ENCODE peak calls at places on chromosomes 11 and 22, in six cellular contexts. L, W, T, R, E and S are unnamed samples.

GRCh38 chr11:3109921-3110706 is 52.9 kb upstream of the CARS1 start:
- DNase-seq in L (peak), W (peak), T (no peak), R (no peak), E (peak), S (peak)

GRCh38 chr11:45213316-45213665 is 66.9 kb downstream of the PRDM11 start:
- DNase-seq in L (no peak), W (no peak), T (no peak), R (no peak), E (no peak), S (no peak)

GRCh38 chr11:20620988-20621387 is 21.6 kb downstream of the SLC6A5 start:
- DNase-seq in L (no peak), W (no peak), T (no peak), R (no peak), E (no peak), S (no peak)

GRCh38 chr11:89184021-89184420 is 6.3 kb downstream of the TYR start:
- DNase-seq in L (no peak), W (no peak), T (peak), R (peak), E (no peak), S (no peak)

GRCh38 chr22:39348909-39349505 is 784 bp upstream of the SYNGR1 start:
- DNase-seq in L (no peak), W (peak), T (no peak), R (no peak), E (no peak), S (peak)

GRCh38 chr11:86230921-86231320 is 13.6 kb upstream of the EED start:
- DNase-seq in L (no peak), W (no peak), T (no peak), R (no peak), E (no peak), S (no peak)

GRCh38 chr22:19748991-19749665 is 11.4 kb upstream of the TBX1 start:
- DNase-seq in L (no peak), W (no peak), T (no peak), R (no peak), E (no peak), S (no peak)

GRCh38 chr11:75429902-75430691 is 2.9 kb downstream of the KLHL35 start:
- DNase-seq in L (peak), W (peak), T (no peak), R (peak), E (peak), S (peak)

GRCh38 chr11:3199537-3200295 is 18.9 kb downstream of the MRGPRG start:
- DNase-seq in L (no peak), W (peak), T (no peak), R (no peak), E (peak), S (no peak)

GRCh38 chr11:198236-198806 is 5.4 kb downstream of the SCGB1C1 start:
- DNase-seq in L (peak), W (no peak), T (no peak), R (no peak), E (peak), S (no peak)

GRCh38 chr11:70543611-70544010 is 145.3 kb downstream of the CTTN start:
- DNase-seq in L (no peak), W (no peak), T (no peak), R (no peak), E (no peak), S (no peak)

GRCh38 chr11:124302756-124303155 is 11.0 kb downstream of the OR8D1 start:
- DNase-seq in L (no peak), W (no peak), T (no peak), R (no peak), E (no peak), S (no peak)

GRCh38 chr22:39520874-39521857 is 804 bp downstream of the ATF4 start:
- DNase-seq in L (peak), W (peak), T (no peak), R (peak), E (peak), S (peak)

GRCh38 chr11:92449780-92450179 is 225.2 kb downstream of the FAT3 start:
- DNase-seq in L (no peak), W (no peak), T (no peak), R (no peak), E (no peak), S (no peak)

GRCh38 chr11:112113539-112114457 is 27.1 kb downstream of the SDHD start:
- DNase-seq in L (no peak), W (peak), T (peak), R (peak), E (no peak), S (no peak)

GRCh38 chr11:33521384-33521783 is 179.2 kb downstream of the C11orf91 start:
- DNase-seq in L (no peak), W (no peak), T (no peak), R (no peak), E (no peak), S (no peak)

GRCh38 chr11:70668204-70669202 is 270.2 kb downstream of the CTTN start:
- DNase-seq in L (no peak), W (no peak), T (no peak), R (peak), E (no peak), S (no peak)

GRCh38 chr11:36540998-36541397 is 26.8 kb upstream of the RAG1 start:
- DNase-seq in L (no peak), W (peak), T (peak), R (peak), E (no peak), S (peak)

GRCh38 chr22:19756288-19757128 is 4.1 kb upstream of the TBX1 start:
- DNase-seq in L (peak), W (peak), T (no peak), R (no peak), E (no peak), S (peak)

GRCh38 chr11:14669958-14670357 is 26.4 kb downstream of the PDE3B start:
- DNase-seq in L (no peak), W (peak), T (no peak), R (no peak), E (no peak), S (no peak)

GRCh38 chr11:124415356-124415923 is 9.2 kb downstream of the OR8B4 start:
- DNase-seq in L (no peak), W (no peak), T (peak), R (peak), E (no peak), S (no peak)

GRCh38 chr11:121864660-121865059 is 251.4 kb downstream of the BLID start:
- DNase-seq in L (no peak), W (no peak), T (no peak), R (no peak), E (no peak), S (no peak)

GRCh38 chr11:121873770-121874169 is 242.2 kb downstream of the BLID start:
- DNase-seq in L (no peak), W (no peak), T (no peak), R (no peak), E (no peak), S (no peak)

GRCh38 chr11:121866822-121867221 is 249.2 kb downstream of the BLID start:
- DNase-seq in L (no peak), W (no peak), T (no peak), R (no peak), E (no peak), S (no peak)

GRCh38 chr11:121869478-121869877 is 246.5 kb downstream of the BLID start:
- DNase-seq in L (no peak), W (no peak), T (no peak), R (no peak), E (no peak), S (no peak)

GRCh38 chr11:121870202-121871045 is 245.6 kb downstream of the BLID start:
- DNase-seq in L (no peak), W (no peak), T (no peak), R (no peak), E (no peak), S (no peak)
- TF ChIP-seq CTCF in L (no peak), W (peak), T (peak), R (no peak), E (no peak), S (peak)

DNA sequence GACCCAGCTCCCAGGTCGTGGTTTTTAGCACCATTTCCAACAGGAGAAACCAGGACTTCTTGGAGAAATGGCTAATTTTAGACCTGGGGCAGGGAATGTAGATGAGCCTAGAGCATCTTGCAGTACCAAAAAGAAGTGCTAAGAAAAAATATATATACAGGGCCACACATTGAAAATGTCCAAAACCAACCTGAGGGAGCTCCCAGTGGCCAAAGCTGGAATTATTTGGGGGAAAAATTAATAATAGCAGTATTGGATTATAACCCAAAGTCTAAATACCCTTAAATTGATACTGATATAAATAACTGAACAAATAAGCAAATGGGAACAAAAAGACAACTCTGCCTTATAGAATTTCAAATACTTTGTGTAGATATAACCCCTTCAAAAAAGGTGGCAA is 108.0 kb downstream of the PARVA start:
- DNase-seq in L (no peak), W (no peak), T (no peak), R (no peak), E (no peak), S (no peak)
- TF ChIP-seq CTCF in L (no peak), W (peak), T (peak), R (peak), E (peak), S (peak)

GRCh38 chr22:49899530-49899929 is 18.7 kb downstream of the ALG12 start:
- DNase-seq in L (no peak), W (no peak), T (no peak), R (no peak), E (no peak), S (no peak)

GRCh38 chr22:49896201-49896600 is 22.0 kb downstream of the ALG12 start:
- DNase-seq in L (no peak), W (no peak), T (no peak), R (no peak), E (no peak), S (no peak)

GRCh38 chr22:49894321-49895072 is 23.7 kb downstream of the ALG12 start:
- DNase-seq in L (no peak), W (peak), T (no peak), R (no peak), E (no peak), S (no peak)

GRCh38 chr22:49900441-49901230 is 17.6 kb downstream of the ALG12 start:
- DNase-seq in L (no peak), W (no peak), T (no peak), R (no peak), E (no peak), S (no peak)

DNA sequence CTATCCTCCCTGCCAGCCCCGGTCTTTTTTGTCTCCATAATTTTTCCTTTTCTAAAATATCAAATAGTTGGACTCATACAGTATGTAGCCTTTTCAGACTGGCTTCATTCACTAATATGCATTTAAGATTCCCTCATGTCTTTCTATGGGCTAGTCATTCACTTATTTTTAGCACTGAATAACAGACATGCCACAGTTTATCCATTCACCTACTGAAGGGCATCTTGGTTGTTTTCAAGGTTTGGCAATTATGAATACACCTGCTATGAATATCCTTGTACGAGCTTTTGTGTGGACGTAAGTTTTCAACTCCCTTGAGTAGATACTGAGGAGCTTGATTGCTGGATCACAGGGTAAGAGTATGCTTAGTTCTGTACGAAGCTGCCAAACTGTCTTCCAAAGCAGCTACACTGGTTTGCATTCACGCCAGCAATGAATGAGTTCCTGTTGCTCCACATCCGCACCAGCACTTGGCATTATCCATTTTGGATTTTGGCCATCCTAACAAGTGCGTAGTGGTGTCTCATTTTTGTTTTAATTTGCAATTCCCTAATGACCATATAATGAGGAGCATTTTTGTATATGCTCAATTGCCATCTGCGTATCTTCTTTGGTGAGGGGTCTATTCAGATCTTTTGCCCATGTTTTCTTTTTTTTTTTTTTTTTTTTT is 21.1 kb downstream of the ALG12 start:
- DNase-seq in L (no peak), W (no peak), T (no peak), R (no peak), E (no peak), S (no peak)
- TF ChIP-seq CTCF in L (no peak), W (no peak), T (no peak), R (no peak), E (no peak), S (no peak)

DNA sequence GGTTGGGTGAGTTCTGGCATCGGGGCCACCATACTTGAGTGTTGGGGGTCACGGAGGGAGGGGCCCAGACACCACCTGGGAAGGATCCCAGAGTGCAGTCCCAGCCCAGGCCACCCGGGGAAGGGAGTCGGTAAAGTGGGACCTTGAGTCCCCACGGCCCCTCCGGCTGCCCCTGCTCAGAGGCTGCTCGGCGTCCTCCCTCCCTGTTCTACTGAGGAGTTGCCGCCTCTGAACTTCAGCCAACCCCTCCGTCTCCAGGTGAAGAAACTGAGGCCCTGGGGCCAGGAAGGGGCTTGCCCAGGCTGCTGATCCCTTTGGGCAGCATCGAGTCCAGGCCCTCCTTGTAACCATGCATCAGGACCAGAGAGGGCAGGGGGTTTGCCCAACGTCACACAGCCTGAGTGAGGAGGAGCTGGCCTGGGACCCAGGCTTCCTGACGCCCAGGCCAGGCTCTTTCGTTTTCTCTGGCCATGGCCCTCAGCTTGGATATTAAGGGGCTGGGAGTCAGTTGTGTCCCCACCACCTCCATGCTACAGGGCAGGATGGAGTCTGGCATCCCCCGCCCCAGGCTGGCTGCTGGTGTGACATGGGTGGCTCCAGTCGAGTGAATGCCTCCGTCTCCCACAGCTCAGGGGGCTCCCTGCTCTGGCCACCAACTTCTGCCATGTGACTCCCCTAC is 1.3 kb downstream of the PARVG start:
- DNase-seq in L (no peak), W (no peak), T (no peak), R (no peak), E (no peak), S (no peak)
- TF ChIP-seq CTCF in L (no peak), W (no peak), T (no peak), R (no peak), E (no peak), S (no peak)

DNA sequence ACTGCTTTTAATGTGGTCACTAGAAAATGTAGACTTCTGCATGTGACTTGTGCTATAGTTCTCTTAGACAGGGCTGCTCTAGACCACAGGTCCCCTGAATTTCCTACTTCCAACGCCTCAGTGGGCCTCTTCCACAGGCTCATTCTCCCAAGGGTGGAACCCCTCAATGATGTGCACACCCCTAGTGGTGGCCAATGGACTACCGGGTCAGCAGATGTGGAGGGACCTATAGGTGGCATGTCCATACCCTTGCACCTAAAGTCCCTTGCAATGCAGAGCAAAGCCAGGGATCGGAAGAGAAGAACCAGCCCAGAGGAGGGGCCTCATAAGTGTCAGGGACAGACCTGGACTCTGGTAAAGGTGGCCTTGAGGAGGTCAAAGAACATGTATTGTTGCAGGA is 20.0 kb downstream of the MMP13 start:
- DNase-seq in L (no peak), W (no peak), T (no peak), R (no peak), E (no peak), S (no peak)
- TF ChIP-seq CTCF in L (no peak), W (no peak), T (peak), R (no peak), E (no peak), S (peak)

GRCh38 chr11:18844753-18845367 is 53.3 kb upstream of the PTPN5 start:
- DNase-seq in L (no peak), W (peak), T (no peak), R (peak), E (no peak), S (no peak)
- TF ChIP-seq CTCF in L (peak), W (peak), T (peak), R (peak), E (no peak), S (peak)

DNA sequence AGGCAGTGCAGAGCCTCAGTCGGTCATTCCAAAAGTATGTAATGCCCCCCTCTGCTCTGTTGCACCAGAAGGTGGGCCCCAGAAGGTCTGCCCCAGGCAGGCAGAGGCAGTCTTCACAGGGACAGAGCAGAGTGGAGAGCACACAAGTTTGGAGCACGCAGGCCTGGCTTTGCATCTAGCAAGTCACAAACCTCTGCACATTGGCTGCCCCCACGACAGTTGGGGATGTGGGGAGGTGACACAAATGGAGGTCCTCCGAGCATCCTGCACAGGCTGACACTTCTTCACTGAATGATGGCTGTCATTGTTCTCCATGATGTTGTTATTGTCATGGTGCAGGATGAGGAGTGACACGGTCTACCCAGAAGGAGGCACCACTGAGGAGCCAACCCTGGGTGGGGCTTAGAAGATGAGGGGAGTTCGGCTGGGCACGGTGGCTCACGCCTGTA is 11.9 kb downstream of the TOM1 start:
- DNase-seq in L (peak), W (no peak), T (no peak), R (no peak), E (peak), S (no peak)
- TF ChIP-seq CTCF in L (no peak), W (no peak), T (no peak), R (no peak), E (no peak), S (no peak)

DNA sequence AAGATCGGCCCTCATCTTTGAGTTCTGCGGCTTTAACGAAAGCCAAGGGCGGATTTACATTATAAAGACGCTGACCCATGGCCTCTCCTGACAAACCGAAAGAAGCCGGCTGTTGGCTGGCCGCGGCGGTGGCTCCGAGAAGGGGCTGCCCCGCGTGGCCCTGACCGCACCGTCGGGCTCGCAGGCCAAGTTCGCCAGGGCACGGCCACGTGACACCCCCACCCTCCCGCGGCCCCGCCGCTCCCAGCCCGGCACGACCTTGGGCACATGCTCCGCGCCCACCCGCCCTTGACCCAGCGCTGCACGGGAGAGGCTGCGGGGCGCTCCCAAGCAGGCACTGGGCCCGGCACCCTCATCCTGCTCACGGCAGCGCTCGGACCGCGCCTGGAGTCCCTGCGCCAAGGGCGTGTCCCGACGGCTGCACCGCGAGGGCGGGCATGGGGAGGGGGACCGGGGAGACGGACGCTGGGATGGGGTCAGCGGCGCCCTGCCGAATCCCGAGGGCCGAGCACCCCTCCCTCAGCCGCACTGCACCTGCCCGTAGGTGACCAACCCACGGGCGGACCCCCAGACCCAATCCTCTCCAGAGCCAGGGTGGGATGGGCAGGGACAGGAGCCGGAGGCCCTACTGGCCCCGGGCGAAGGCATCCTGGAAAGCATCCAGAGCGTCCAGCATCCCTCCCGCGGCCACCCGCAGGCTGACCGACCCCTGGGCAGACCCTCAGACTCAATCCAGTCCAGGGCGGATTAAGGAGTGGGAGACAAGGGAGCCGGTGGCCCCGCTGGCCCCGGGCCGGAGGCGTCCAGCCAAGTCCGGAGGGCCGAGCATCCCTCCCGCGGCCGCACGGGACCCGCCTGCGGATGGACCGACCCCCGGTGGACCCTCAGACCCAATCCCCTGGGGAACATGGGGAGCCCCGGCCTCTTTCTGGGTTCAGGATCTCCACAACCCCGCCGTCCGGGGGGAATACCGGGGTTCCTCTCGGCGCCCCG is 759 bp downstream of the CPT1A start:
- DNase-seq in L (peak), W (peak), T (no peak), R (peak), E (peak), S (no peak)
- TF ChIP-seq CTCF in L (no peak), W (no peak), T (no peak), R (no peak), E (no peak), S (no peak)